ENCODE peak calls at places on chromosomes 6 and 20, in five cellular contexts. I is omental fat pad; L is activated T-cell treated with anti-CD3 and anti-CD28 coated beads, Interleukin-2, amount 50 U/mL, for 72 hours; H is A549; K is T-helper 17 cell. Z is an unnamed sample.

GRCh38 chr20:49345538-49345937 is 67.7 kb upstream of the ZNFX1 start:
- ATAC-seq in I (peak), L (no peak), H (peak), K (no peak), Z (no peak)

GRCh38 chr6:27138837-27139752 is 108.4 kb upstream of the PRSS16 start:
- ATAC-seq in I (peak), L (peak), H (peak), K (peak), Z (peak)

GRCh38 chr6:106197441-106197840 is 111.3 kb downstream of the PRDM1 start:
- ATAC-seq in I (no peak), L (no peak), H (no peak), K (no peak), Z (peak)

GRCh38 chr6:100472674-100473073 is 8.0 kb upstream of the SIM1 start:
- ATAC-seq in I (no peak), L (peak), H (peak), K (peak), Z (no peak)

GRCh38 chr6:158796353-158796752 is 22.8 kb downstream of the EZR start:
- ATAC-seq in I (no peak), L (no peak), H (no peak), K (no peak), Z (no peak)

GRCh38 chr6:131955876-131956275 is 4.7 kb upstream of the CCN2 start:
- ATAC-seq in I (no peak), L (no peak), H (no peak), K (no peak), Z (no peak)

GRCh38 chr6:43687079-43687436 is 533 bp downstream of the MRPS18A start:
- ATAC-seq in I (no peak), L (peak), H (no peak), K (no peak), Z (no peak)

GRCh38 chr6:99186417-99186816 is 163.1 kb downstream of the FAXC start:
- ATAC-seq in I (no peak), L (no peak), H (no peak), K (no peak), Z (no peak)

GRCh38 chr6:131937703-131938631 is 13.2 kb downstream of the CCN2 start:
- ATAC-seq in I (no peak), L (no peak), H (peak), K (no peak), Z (no peak)

Z was measured in stimulated activated memory B cell treated with anti-CD40 and anti-IgM and Interleukin-4, amounts not matched to agents 10 μg/mL and 1 μg/mL and 100 μg/mL, for 72 hours.